ENCODE peak calls at places on chromosome 6, in seven cellular contexts. A, G, R, F, K, X and N are unnamed samples.

GRCh38 chr6:161922631-161923119 is 648.8 kb upstream of the AGPAT4 start:
- DNase-seq in X (peak), A (no peak), G (peak), F (peak), R (peak), K (peak), N (peak)

GRCh38 chr6:146598785-146599405 is at the start of gene ADGB:
- DNase-seq in A (peak), F (peak), K (peak), X (peak), G (peak), R (peak), N (peak)

GRCh38 chr6:70110128-70111022 is 192.5 kb downstream of the COL9A1 start:
- DNase-seq in G (peak), K (peak), F (no peak), R (no peak), X (no peak), A (no peak), N (peak)

GRCh38 chr6:17096076-17096475 is 5.8 kb upstream of the STMND1 start:
- DNase-seq in G (no peak), X (no peak), A (no peak), R (no peak), F (no peak), K (no peak), N (no peak)

GRCh38 chr6:3367630-3368029 is 89.2 kb downstream of the SLC22A23 start:
- DNase-seq in A (no peak), F (no peak), R (no peak), K (no peak), G (no peak), X (no peak), N (no peak)

GRCh38 chr6:169833258-169833794 is 81.9 kb downstream of the ERMARD start:
- DNase-seq in X (no peak), K (peak), A (no peak), R (no peak), F (no peak), G (no peak), N (no peak)

GRCh38 chr6:82144852-82145332 is 102.7 kb downstream of the IBTK start:
- DNase-seq in X (peak), K (peak), F (peak), A (peak), G (peak), R (no peak), N (peak)

GRCh38 chr6:169722362-169723199 is 1.7 kb downstream of the PHF10 start:
- DNase-seq in A (no peak), G (peak), K (peak), F (peak), X (peak), R (peak), N (peak)

GRCh38 chr6:157221049-157221816 is 102.1 kb downstream of the TMEM242 start:
- DNase-seq in F (peak), R (peak), A (peak), X (peak), K (peak), G (peak), N (peak)

GRCh38 chr6:147782302-147782701 is 273.8 kb downstream of the SAMD5 start:
- DNase-seq in K (peak), X (peak), A (no peak), R (no peak), G (peak), F (no peak), N (peak)

DNA sequence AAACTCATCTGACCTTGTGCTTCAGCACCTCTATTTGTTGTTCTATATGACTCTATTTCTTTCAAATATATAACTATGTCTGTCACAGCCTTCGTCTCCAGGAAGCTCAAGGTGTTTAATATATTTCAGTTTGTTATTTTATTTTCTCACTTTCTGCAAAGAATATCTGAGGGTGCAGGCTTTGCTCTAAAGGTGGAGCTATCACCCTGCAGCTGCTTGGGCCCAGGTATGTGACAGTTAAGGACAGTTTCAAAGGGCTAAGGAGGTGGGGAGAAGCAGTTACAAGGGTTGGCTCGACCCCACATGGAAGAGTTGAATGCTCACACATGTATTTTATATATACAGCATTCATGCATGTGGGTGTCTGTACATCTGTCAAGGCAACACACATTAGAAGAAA is 405.6 kb downstream of the BTBD9 start:
- DNase-seq in G (no peak), K (no peak), A (no peak), X (no peak), R (no peak), F (no peak), N (no peak)
- TF ChIP-seq CTCF in G (no peak), K (no peak), A (no peak), X (no peak), R (no peak), F (no peak), N (no peak)

GRCh38 chr6:6793388-6794250 is 205.1 kb downstream of the LY86 start:
- DNase-seq in X (no peak), G (no peak), K (no peak), F (no peak), R (no peak), A (no peak), N (no peak)

GRCh38 chr6:6790891-6791290 is 202.4 kb downstream of the LY86 start:
- DNase-seq in G (peak), R (no peak), F (no peak), X (no peak), K (no peak), A (no peak), N (no peak)

GRCh38 chr6:6788394-6789020 is 200.0 kb downstream of the LY86 start:
- DNase-seq in R (no peak), G (no peak), F (no peak), X (no peak), A (no peak), K (peak), N (peak)

GRCh38 chr6:6795396-6795795 is 206.9 kb downstream of the LY86 start:
- DNase-seq in A (no peak), R (no peak), G (no peak), K (peak), F (no peak), X (no peak), N (no peak)

GRCh38 chr6:6790393-6790792 is 201.9 kb downstream of the LY86 start:
- DNase-seq in K (no peak), X (no peak), R (no peak), A (no peak), G (no peak), F (no peak), N (no peak)
- TF ChIP-seq CTCF in K (no peak), X (no peak), R (no peak), A (no peak), G (no peak), F (no peak), N (no peak)

GRCh38 chr6:38261626-38262025 is 378.1 kb downstream of the BTBD9 start:
- DNase-seq in R (no peak), A (no peak), G (no peak), K (peak), X (no peak), F (no peak), N (no peak)

GRCh38 chr6:38259736-38260135 is 380.0 kb downstream of the BTBD9 start:
- DNase-seq in X (peak), K (peak), R (no peak), A (no peak), G (peak), F (no peak), N (peak)

GRCh38 chr6:38262609-38263008 is 377.1 kb downstream of the BTBD9 start:
- DNase-seq in X (no peak), K (peak), A (no peak), R (no peak), G (peak), F (no peak), N (no peak)

GRCh38 chr6:38264605-38265004 is 375.1 kb downstream of the BTBD9 start:
- DNase-seq in K (no peak), G (peak), A (no peak), F (no peak), R (no peak), X (no peak), N (no peak)

DNA sequence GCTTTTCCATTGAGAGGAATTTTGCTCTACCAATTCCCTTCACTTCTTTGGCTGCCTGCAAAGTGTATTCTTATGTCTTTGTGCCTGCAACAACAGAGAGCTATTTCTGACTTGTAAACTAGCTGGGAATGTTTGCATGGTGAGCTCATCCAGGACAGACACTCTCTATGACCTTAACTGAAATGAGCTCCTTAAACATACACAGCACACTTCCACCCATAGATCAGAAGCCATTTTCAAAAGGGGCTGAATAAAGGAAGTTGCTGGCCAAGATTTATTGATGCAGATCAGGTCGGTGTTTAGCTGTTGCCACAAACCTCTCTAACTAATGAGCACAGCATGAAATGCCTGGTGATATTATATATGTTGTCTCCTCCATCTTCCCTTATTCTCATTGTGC is 377.7 kb downstream of the BTBD9 start:
- DNase-seq in F (peak), A (no peak), K (peak), R (no peak), G (peak), X (peak), N (peak)
- TF ChIP-seq CTCF in F (no peak), A (no peak), K (no peak), R (no peak), G (no peak), X (no peak), N (no peak)

DNA sequence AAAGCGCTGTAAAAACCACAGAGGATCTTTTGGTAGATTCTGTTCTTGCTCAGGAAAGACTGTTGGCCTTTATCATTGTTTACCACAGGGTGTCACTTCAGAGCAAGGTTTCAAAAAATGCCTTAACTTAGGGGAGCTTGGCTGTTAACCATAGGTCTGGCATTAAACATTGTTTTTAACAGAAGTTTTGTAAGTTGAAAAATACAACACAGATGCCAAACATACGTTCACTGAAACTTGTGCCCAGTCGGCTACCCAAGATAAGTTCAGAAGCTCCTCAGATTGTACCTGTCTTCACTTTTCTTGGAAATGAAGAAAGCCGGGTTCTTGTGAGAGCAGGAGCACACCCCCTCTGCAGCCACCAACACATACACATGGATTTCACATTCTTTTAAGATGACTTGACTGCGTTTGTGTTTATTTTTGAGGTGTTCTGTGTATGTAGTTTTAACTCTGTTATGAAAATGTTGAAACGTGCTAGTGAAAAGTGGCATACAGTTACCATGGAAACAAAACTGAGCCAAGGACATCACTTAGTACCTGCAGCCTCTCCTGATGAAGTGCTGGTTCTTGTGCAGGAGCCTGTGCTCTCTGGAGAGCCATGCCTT is 64.9 kb downstream of the SYCP2L start:
- DNase-seq in A (no peak), G (peak), X (peak), K (peak), F (no peak), R (no peak), N (peak)
- TF ChIP-seq CTCF in A (peak), G (peak), X (peak), K (peak), F (no peak), R (peak), N (peak)

DNA sequence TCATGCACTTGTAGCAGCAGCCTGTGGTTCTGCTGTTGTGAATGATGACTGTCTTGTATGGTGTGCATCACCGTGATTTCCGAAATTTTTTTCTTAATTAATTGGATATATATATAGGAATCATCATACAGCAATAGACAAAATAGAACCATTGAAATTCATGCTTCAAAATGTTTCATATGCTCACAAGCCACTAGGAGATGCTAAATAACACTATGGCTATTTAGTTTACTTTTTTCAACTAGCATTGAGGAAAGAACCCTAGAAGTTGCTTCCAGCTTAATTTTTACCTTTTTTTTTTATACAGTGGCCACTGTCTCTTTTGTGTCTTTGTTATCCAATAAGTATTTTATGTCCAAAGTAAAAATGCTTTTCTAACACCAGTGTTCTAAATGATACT is 485.4 kb downstream of the CDKAL1 start:
- DNase-seq in X (peak), A (no peak), K (no peak), R (no peak), F (no peak), G (peak), N (peak)
- TF ChIP-seq CTCF in X (peak), A (no peak), K (peak), R (no peak), F (no peak), G (peak), N (peak)

GRCh38 chr6:38779310-38780062 is 64.4 kb downstream of the DNAH8 start:
- DNase-seq in X (no peak), A (no peak), R (no peak), F (no peak), G (no peak), K (no peak), N (no peak)
- TF ChIP-seq CTCF in X (no peak), A (no peak), R (no peak), F (no peak), G (no peak), K (no peak), N (no peak)

GRCh38 chr6:150006961-150007464 is 18.3 kb downstream of the RAET1L start:
- DNase-seq in X (peak), K (peak), F (no peak), G (peak), R (no peak), A (no peak), N (peak)
- TF ChIP-seq CTCF in X (peak), K (peak), F (peak), G (peak), R (peak), A (peak), N (peak)

DNA sequence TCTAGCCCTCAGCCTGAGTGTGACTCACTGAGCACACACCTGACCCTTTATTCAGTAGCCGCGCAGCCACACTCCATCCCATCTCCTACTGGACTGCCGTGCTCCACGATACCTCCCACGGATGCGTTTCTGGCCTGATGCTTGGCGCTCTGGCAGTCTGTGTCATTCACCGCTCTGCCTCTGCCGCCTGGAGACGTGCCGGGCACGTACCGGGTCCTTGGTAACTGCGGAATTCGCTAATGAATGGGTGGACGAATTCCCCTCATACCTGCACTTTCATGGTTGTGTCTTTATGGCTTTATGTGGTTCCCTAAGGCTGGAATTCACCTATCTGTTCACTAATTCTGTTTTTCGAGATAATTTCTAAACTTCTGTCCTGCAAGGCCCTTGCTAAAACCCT is 405.7 kb downstream of the QKI start:
- DNase-seq in R (no peak), X (no peak), K (no peak), F (no peak), G (no peak), A (no peak), N (no peak)
- TF ChIP-seq CTCF in R (no peak), X (no peak), K (no peak), F (no peak), G (no peak), A (no peak), N (no peak)

DNA sequence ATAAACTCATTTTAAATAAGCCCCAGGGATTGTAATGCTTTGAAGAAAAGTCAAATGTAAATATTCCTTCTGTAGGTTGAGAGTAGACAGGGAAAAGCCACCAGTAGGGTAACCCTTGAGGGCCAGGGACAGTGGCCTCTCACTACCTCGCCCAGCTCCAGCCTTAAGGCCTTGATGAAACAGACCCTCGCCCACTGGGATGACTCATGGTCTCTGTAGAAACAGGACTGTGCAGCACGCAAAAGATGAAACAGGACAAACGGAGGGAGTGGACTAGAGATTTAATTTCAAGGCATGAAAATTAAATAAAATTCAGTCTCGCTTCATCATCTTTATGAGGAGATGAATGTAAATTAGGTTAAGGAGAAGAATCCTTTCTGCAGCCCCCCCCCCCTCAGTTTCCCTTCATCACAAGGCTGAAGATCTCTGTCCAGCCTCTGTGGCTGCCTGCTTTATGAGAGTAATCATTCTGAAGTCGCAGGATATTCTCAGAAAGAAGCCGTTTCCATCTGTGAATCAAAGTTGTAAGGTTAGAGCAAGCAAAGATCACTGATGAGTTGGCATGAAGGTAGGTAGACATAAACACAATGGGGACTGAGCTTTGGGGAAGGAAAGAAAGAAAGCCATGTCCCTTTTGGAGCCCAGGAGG is 60.4 kb downstream of the TMEM200A start:
- DNase-seq in K (peak), F (no peak), G (peak), A (no peak), R (no peak), X (peak), N (no peak)
- TF ChIP-seq CTCF in K (no peak), F (no peak), G (no peak), A (no peak), R (no peak), X (no peak), N (no peak)

DNA sequence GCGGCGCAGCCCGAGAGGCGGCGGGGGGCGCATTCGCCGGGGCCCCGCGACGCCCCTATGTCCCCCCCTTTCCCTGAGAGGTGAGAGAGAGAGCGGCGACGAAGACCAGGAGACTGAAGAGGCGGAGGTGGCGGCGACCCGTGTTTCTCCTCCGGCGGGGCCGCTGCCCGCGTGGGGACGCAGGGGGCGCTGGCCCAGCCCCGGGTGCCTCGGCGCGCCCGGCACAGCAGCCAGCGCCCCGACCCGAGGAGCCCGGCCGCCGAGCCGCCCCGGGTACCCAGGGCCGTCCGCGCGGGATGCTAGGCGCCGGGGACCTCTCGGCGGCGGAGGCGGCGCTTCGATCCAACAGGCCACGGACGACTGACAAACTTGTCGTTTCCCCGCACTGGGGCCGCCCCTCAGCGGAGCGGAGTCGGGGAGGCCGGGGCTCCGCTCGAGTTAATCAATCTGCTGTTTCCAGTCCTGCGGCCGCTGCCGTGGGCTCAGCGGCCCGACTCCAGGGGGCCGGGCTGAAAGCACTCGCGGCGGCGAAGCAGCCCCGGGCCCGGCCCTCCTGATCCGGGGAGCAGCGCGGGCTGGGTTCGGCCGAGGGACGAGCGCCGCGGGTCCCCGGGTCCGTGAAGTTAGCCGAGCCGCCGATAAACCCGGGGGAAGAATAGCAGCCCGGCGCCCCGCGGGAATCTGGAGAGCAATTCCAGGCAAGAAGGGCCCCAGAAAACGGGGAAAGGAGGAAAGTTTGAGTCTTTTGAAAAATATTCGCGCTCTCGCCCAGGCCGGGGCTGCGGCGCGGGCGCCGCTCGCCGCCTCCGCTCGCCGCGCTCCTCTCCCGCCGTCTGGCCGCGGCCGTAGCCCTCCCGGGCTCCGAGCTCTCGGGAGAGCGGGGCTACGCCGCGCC is 595 bp downstream of the MDGA1 start:
- DNase-seq in G (no peak), R (peak), A (no peak), K (no peak), F (no peak), X (no peak), N (peak)
- TF ChIP-seq CTCF in G (peak), R (peak), A (no peak), K (no peak), F (no peak), X (peak), N (no peak)